ENCODE peak calls at places on chromosomes 13 and 19, in seven cellular contexts. N is RWPE2, A is breast epithelium, J is neuronal stem cell, M is sigmoid colon, P is spleen, E is colonic mucosa. K is an unnamed sample.
A peak's percentile ranks its signal among the peaks of the same experiment; 100 is the strongest.

GRCh38 chr13:52158629-52159158 is 703 bp downstream of the NEK3 start:
- DNase-seq in M (peak; percentile 67), P (no peak), E (peak; percentile 68), N (no peak), A (no peak), J (no peak), K (no peak)

GRCh38 chr19:38658462-38659306 is 11.2 kb downstream of the ACTN4 start:
- DNase-seq in P (no peak), E (peak; percentile 70), N (no peak), M (peak; percentile 81), J (no peak), A (peak; percentile 83), K (no peak)

GRCh38 chr19:29665215-29665825 is at the start of gene PLEKHF1:
- DNase-seq in J (peak; percentile 85), N (peak; percentile 64), A (peak; percentile 87), E (peak; percentile 92), M (peak; percentile 95), P (peak; percentile 97), K (peak; percentile 91)

GRCh38 chr13:111115841-111116500 is 861 bp downstream of the ARHGEF7 start:
- DNase-seq in P (no peak), A (no peak), J (peak; percentile 32), M (no peak), E (no peak), N (no peak), K (no peak)

GRCh38 chr19:12952488-12953455 is 4.3 kb downstream of the GADD45GIP1 start:
- DNase-seq in E (no peak), M (no peak), N (no peak), P (no peak), J (no peak), A (no peak), K (no peak)

GRCh38 chr19:42422576-42423461 is 4.4 kb downstream of the LIPE start:
- DNase-seq in A (no peak), N (no peak), J (no peak), M (peak; percentile 60), P (peak; percentile 82), E (peak; percentile 44), K (no peak)

GRCh38 chr19:35019144-35019543 is 11.1 kb upstream of the SCN1B start:
- DNase-seq in P (no peak), J (no peak), M (peak; percentile 54), E (no peak), N (no peak), A (no peak), K (no peak)

GRCh38 chr13:42001580-42001979 is 40.7 kb upstream of the VWA8 start:
- DNase-seq in E (no peak), N (peak; percentile 38), P (no peak), A (no peak), M (no peak), J (no peak), K (peak; percentile 65)

GRCh38 chr19:29524912-29525870 is 603 bp upstream of the VSTM2B start:
- DNase-seq in M (no peak), A (no peak), N (no peak), J (peak; percentile 38), E (no peak), P (peak; percentile 35), K (no peak)

GRCh38 chr19:12194827-12195500 is 32.1 kb downstream of the ZNF136 start:
- DNase-seq in P (peak; percentile 87), E (peak; percentile 93), A (peak; percentile 93), J (peak; percentile 53), N (peak; percentile 70), M (peak; percentile 94), K (peak; percentile 86)

GRCh38 chr13:20442370-20442769 is 83.3 kb downstream of the CRYL1 start:
- DNase-seq in A (no peak), E (no peak), N (no peak), J (no peak), P (no peak), M (no peak), K (no peak)

GRCh38 chr13:63651394-63651793 is 2235.7 kb upstream of the PCDH20 start:
- DNase-seq in E (no peak), N (no peak), J (no peak), A (no peak), M (no peak), P (no peak), K (no peak)

GRCh38 chr19:16801599-16801998 is 27.6 kb upstream of the SIN3B start:
- DNase-seq in P (no peak), A (no peak), M (no peak), N (no peak), E (no peak), J (no peak), K (no peak)

GRCh38 chr13:29077051-29077813 is 257.1 kb downstream of the MTUS2 start:
- DNase-seq in A (no peak), P (no peak), J (no peak), N (no peak), E (no peak), M (no peak), K (no peak)

GRCh38 chr19:28727133-28727834 is 485.7 kb downstream of the UQCRFS1 start:
- DNase-seq in A (no peak), M (no peak), P (peak; percentile 53), E (no peak), J (peak; percentile 56), N (no peak), K (no peak)

GRCh38 chr13:111228262-111229144 is 91.9 kb upstream of the TEX29 start:
- DNase-seq in N (no peak), P (no peak), J (no peak), A (no peak), E (no peak), M (no peak), K (no peak)

GRCh38 chr19:54937926-54938325 is 9.4 kb downstream of the NLRP7 start:
- DNase-seq in M (no peak), A (no peak), E (no peak), P (no peak), N (no peak), J (no peak), K (no peak)

GRCh38 chr13:31930901-31931522 is 100.6 kb upstream of the FRY start:
- DNase-seq in E (no peak), J (no peak), N (no peak), A (no peak), P (no peak), M (no peak), K (no peak)

GRCh38 chr19:3893509-3894179 is 13.2 kb downstream of the ATCAY start:
- DNase-seq in A (no peak), P (no peak), N (no peak), M (no peak), J (no peak), E (no peak), K (no peak)

GRCh38 chr19:45099465-45100201 is 6.7 kb downstream of the PPP1R37 start:
- DNase-seq in J (no peak), E (no peak), N (no peak), A (no peak), P (no peak), M (no peak), K (no peak)

GRCh38 chr19:49596954-49597702 is 6.1 kb downstream of the PRR12 start:
- DNase-seq in A (no peak), N (no peak), M (no peak), J (no peak), E (no peak), P (no peak), K (no peak)

GRCh38 chr13:42283574-42283973 is 11.6 kb downstream of the AKAP11 start:
- DNase-seq in N (no peak), P (no peak), J (no peak), E (peak; percentile 38), A (no peak), M (no peak), K (no peak)

GRCh38 chr19:49502866-49503581 is 6.8 kb downstream of the RPS11 start:
- DNase-seq in E (no peak), N (no peak), P (no peak), A (no peak), J (no peak), M (no peak), K (no peak)

GRCh38 chr13:79457948-79458347 is 23.0 kb upstream of the NDFIP2 start:
- DNase-seq in M (no peak), P (no peak), N (no peak), J (no peak), A (no peak), E (no peak), K (no peak)

DNA sequence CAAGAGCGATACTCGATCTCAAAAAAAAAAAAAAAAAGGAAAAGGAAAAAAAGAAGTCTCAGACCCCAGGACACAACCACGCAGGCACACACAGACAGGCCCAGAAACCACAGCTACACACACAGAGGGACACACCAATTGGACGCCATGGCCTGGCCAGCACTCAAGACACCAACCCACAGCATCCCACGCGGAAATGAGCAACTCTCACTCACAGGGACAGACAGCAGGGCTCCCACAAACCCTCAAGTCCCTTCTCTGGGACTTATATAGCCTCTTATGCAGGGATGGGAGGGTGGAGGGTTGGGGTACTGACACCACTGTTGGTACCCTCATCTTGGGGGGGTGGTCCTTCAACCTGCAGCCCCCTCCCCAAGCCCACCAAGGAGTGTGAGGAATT is 5.9 kb downstream of the NOTCH3 start:
- DNase-seq in N (no peak), P (no peak), E (no peak), M (no peak), A (peak; percentile 33), J (no peak), K (no peak)
- H3K4me3 ChIP-seq in N (peak overlapping the region; percentile 38), P (no peak overlapping the region), E (peak overlapping the region; percentile 25), M (peak overlapping the region; percentile 25), A (peak overlapping the region; percentile 76), J (no peak overlapping the region), K (peak overlapping the region; percentile 29)

DNA sequence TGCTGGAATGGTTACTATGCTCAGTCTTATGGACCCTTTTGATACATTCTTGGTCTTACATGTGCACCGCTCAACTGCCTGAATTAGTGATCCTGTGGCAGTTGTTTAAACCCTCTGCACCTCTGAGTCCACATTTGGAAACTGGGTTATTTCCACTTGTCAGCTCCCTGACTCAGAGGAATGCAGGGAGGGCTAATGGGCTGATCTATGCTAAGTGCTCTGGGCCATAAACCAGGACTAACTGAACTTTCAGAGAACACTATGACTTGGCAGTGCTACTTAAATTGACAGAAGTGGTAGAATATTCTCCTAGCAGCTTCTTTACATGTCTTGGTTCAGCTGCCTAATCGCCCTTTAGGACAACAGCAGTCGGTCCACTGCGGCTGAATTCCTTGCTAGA is 26.8 kb upstream of the MED4 start:
- DNase-seq in M (no peak), N (no peak), A (no peak), J (no peak), E (no peak), P (no peak), K (no peak)
- H3K27ac ChIP-seq in M (peak overlapping the region; percentile 76), N (no peak overlapping the region), A (no peak overlapping the region), J (no peak overlapping the region), E (no peak overlapping the region), P (peak overlapping the region; percentile 23), K (no peak overlapping the region)

GRCh38 chr19:22118132-22118531 is 65.8 kb downstream of the ZNF257 start:
- DNase-seq in N (no peak), M (no peak), J (no peak), P (no peak), A (no peak), E (no peak), K (no peak)
- H3K9me3 ChIP-seq in N (no peaks in the 10 kb centered on the region), M (no peaks in the 10 kb centered on the region), J (peaks cover 2% of the 10 kb centered on the region), P (peaks cover 96% of the 10 kb centered on the region), A (peaks cover 12% of the 10 kb centered on the region), E (no peaks in the 10 kb centered on the region), K (peaks cover 95% of the 10 kb centered on the region)

DNA sequence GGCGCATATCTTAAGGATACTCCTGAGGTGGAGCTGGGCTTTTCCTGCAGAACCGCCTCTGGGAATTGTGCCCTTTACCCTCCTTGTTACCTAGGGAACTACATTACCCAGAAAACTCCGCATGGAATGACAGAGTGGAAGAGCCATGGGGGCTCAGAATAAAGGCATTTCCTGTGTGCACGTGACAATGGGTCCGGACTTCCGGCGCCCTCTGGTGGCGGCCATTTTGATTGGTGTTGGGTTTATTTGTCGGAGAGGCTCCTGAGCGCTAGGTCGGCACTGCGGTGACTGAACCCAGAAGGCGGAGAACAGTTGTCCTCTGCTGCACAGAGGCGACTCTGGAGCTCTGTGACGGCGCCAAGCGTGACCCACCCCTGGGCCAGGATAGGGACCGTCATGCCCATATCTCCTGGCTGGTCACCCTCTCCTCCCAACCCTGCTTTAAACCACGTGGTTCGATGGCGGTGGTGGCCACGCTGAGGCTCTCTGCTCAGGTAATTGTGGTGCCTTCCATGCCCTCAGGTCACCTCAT is at the start of gene ZNF587B:
- DNase-seq in N (no peak), P (peak; percentile 84), A (peak; percentile 62), M (peak; percentile 75), E (peak; percentile 63), J (peak; percentile 85), K (peak; percentile 81)
- H3K4me3 ChIP-seq in N (peak within 1 kb of the TSS; percentile 33), P (peak within 1 kb of the TSS; percentile 39), A (peak within 1 kb of the TSS; percentile 61), M (peak within 1 kb of the TSS; percentile 48), E (peak within 1 kb of the TSS; percentile 19), J (peak within 1 kb of the TSS; percentile 79), K (peak within 1 kb of the TSS; percentile 27)

K was measured in left lung.